ENCODE peak calls at places on chromosomes 2 and 18, in eight cellular contexts. One of them, this sample, is unnamed.

GRCh38 chr2:63817382-63817781 is 24.3 kb upstream of the UGP2 start:
- ATAC-seq in upper lobe of right lung: no peak
- ATAC-seq in mucosa of descending colon: peak; percentile 61
- ATAC-seq in right cardiac atrium: no peak
- ATAC-seq in central memory CD8-positive, alpha-beta T cell: no peak
- ATAC-seq in SK-N-SH treated with all-trans-retinoic acid at 6 μM for 48 hours: no peak
- ATAC-seq in Right ventricle myocardium inferior: no peak
- ATAC-seq in left cardiac atrium: no peak
- ATAC-seq in this sample: no peak

GRCh38 chr18:78595453-78595852 is 384.2 kb upstream of the SALL3 start:
- ATAC-seq in upper lobe of right lung: no peak
- ATAC-seq in mucosa of descending colon: no peak
- ATAC-seq in right cardiac atrium: no peak
- ATAC-seq in central memory CD8-positive, alpha-beta T cell: no peak
- ATAC-seq in SK-N-SH treated with all-trans-retinoic acid at 6 μM for 48 hours: no peak
- ATAC-seq in Right ventricle myocardium inferior: no peak
- ATAC-seq in left cardiac atrium: no peak
- ATAC-seq in this sample: no peak

GRCh38 chr2:158753561-158754302 is 41.4 kb upstream of the DAPL1 start:
- ATAC-seq in upper lobe of right lung: peak; percentile 90
- ATAC-seq in mucosa of descending colon: peak; percentile 85
- ATAC-seq in right cardiac atrium: peak; percentile 90
- ATAC-seq in central memory CD8-positive, alpha-beta T cell: no peak
- ATAC-seq in SK-N-SH treated with all-trans-retinoic acid at 6 μM for 48 hours: peak; percentile 98
- ATAC-seq in Right ventricle myocardium inferior: peak; percentile 85
- ATAC-seq in left cardiac atrium: peak; percentile 89
- ATAC-seq in this sample: peak; percentile 67

GRCh38 chr2:241161646-241162281 is 11.5 kb downstream of the PPP1R7 start:
- ATAC-seq in upper lobe of right lung: peak; percentile 79
- ATAC-seq in mucosa of descending colon: peak; percentile 69
- ATAC-seq in right cardiac atrium: peak; percentile 96
- ATAC-seq in central memory CD8-positive, alpha-beta T cell: no peak
- ATAC-seq in SK-N-SH treated with all-trans-retinoic acid at 6 μM for 48 hours: peak; percentile 56
- ATAC-seq in Right ventricle myocardium inferior: peak; percentile 95
- ATAC-seq in left cardiac atrium: peak; percentile 95
- ATAC-seq in this sample: peak; percentile 93

GRCh38 chr2:181178130-181178529 is 197.7 kb downstream of the UBE2E3 start:
- ATAC-seq in upper lobe of right lung: no peak
- ATAC-seq in mucosa of descending colon: no peak
- ATAC-seq in right cardiac atrium: no peak
- ATAC-seq in central memory CD8-positive, alpha-beta T cell: no peak
- ATAC-seq in SK-N-SH treated with all-trans-retinoic acid at 6 μM for 48 hours: no peak
- ATAC-seq in Right ventricle myocardium inferior: no peak
- ATAC-seq in left cardiac atrium: no peak
- ATAC-seq in this sample: no peak

GRCh38 chr2:172329404-172330059 is 97.9 kb upstream of the ITGA6 start:
- ATAC-seq in upper lobe of right lung: peak; percentile 70
- ATAC-seq in mucosa of descending colon: peak; percentile 62
- ATAC-seq in right cardiac atrium: peak; percentile 95
- ATAC-seq in central memory CD8-positive, alpha-beta T cell: no peak
- ATAC-seq in SK-N-SH treated with all-trans-retinoic acid at 6 μM for 48 hours: no peak
- ATAC-seq in Right ventricle myocardium inferior: peak; percentile 50
- ATAC-seq in left cardiac atrium: peak; percentile 89
- ATAC-seq in this sample: peak; percentile 74

GRCh38 chr2:26765475-26766200 is 1.6 kb downstream of the SLC35F6 start:
- ATAC-seq in upper lobe of right lung: no peak
- ATAC-seq in mucosa of descending colon: no peak
- ATAC-seq in right cardiac atrium: no peak
- ATAC-seq in central memory CD8-positive, alpha-beta T cell: no peak
- ATAC-seq in SK-N-SH treated with all-trans-retinoic acid at 6 μM for 48 hours: no peak
- ATAC-seq in Right ventricle myocardium inferior: no peak
- ATAC-seq in left cardiac atrium: no peak
- ATAC-seq in this sample: no peak

GRCh38 chr2:52034706-52035105 is 1002.8 kb upstream of the NRXN1 start:
- ATAC-seq in upper lobe of right lung: no peak
- ATAC-seq in mucosa of descending colon: no peak
- ATAC-seq in right cardiac atrium: no peak
- ATAC-seq in central memory CD8-positive, alpha-beta T cell: no peak
- ATAC-seq in SK-N-SH treated with all-trans-retinoic acid at 6 μM for 48 hours: no peak
- ATAC-seq in Right ventricle myocardium inferior: no peak
- ATAC-seq in left cardiac atrium: no peak
- ATAC-seq in this sample: no peak

GRCh38 chr2:148048475-148049221 is 27.8 kb downstream of the MBD5 start:
- ATAC-seq in upper lobe of right lung: no peak
- ATAC-seq in mucosa of descending colon: no peak
- ATAC-seq in right cardiac atrium: no peak
- ATAC-seq in central memory CD8-positive, alpha-beta T cell: no peak
- ATAC-seq in SK-N-SH treated with all-trans-retinoic acid at 6 μM for 48 hours: no peak
- ATAC-seq in Right ventricle myocardium inferior: no peak
- ATAC-seq in left cardiac atrium: no peak
- ATAC-seq in this sample: no peak